ENCODE peak calls at places on chromosome 22, in five cellular contexts. One of them, this sample, is unnamed.

GRCh38 chr22:43157874-43158546 is 6.7 kb downstream of the TSPO start:
- DNase-seq in amniotic stem cell: no peak
- DNase-seq in midbrain: no peak
- DNase-seq in RPMI8226: no peak
- DNase-seq in stimulated activated CD4-positive, alpha-beta T cell treated with anti-CD3 and anti-CD28 coated beads, Interleukin-15, amount 100 ng/mL, for 1 hour: no peak
- DNase-seq in this sample: no peak

GRCh38 chr22:45072322-45072903 is 62.6 kb upstream of the PHF21B start:
- DNase-seq in amniotic stem cell: peak
- DNase-seq in midbrain: no peak
- DNase-seq in RPMI8226: no peak
- DNase-seq in stimulated activated CD4-positive, alpha-beta T cell treated with anti-CD3 and anti-CD28 coated beads, Interleukin-15, amount 100 ng/mL, for 1 hour: no peak
- DNase-seq in this sample: no peak

GRCh38 chr22:24107668-24108067 is 73.6 kb upstream of the SUSD2 start:
- DNase-seq in amniotic stem cell: no peak
- DNase-seq in midbrain: peak
- DNase-seq in RPMI8226: no peak
- DNase-seq in stimulated activated CD4-positive, alpha-beta T cell treated with anti-CD3 and anti-CD28 coated beads, Interleukin-15, amount 100 ng/mL, for 1 hour: no peak
- DNase-seq in this sample: peak

GRCh38 chr22:22201185-22201924 is 43.2 kb upstream of the VPREB1 start:
- DNase-seq in amniotic stem cell: no peak
- DNase-seq in midbrain: no peak
- DNase-seq in RPMI8226: peak
- DNase-seq in stimulated activated CD4-positive, alpha-beta T cell treated with anti-CD3 and anti-CD28 coated beads, Interleukin-15, amount 100 ng/mL, for 1 hour: no peak
- DNase-seq in this sample: no peak

GRCh38 chr22:29633514-29634312 is 30.3 kb downstream of the NF2 start:
- DNase-seq in amniotic stem cell: no peak
- DNase-seq in midbrain: no peak
- DNase-seq in RPMI8226: no peak
- DNase-seq in stimulated activated CD4-positive, alpha-beta T cell treated with anti-CD3 and anti-CD28 coated beads, Interleukin-15, amount 100 ng/mL, for 1 hour: no peak
- DNase-seq in this sample: no peak

GRCh38 chr22:27573280-27573711 is 228.3 kb downstream of the MN1 start:
- DNase-seq in amniotic stem cell: no peak
- DNase-seq in midbrain: no peak
- DNase-seq in RPMI8226: no peak
- DNase-seq in stimulated activated CD4-positive, alpha-beta T cell treated with anti-CD3 and anti-CD28 coated beads, Interleukin-15, amount 100 ng/mL, for 1 hour: no peak
- DNase-seq in this sample: no peak

GRCh38 chr22:41382098-41382578 is 396 bp downstream of the TEF start:
- DNase-seq in amniotic stem cell: no peak
- DNase-seq in midbrain: peak
- DNase-seq in RPMI8226: peak
- DNase-seq in stimulated activated CD4-positive, alpha-beta T cell treated with anti-CD3 and anti-CD28 coated beads, Interleukin-15, amount 100 ng/mL, for 1 hour: peak
- DNase-seq in this sample: peak

GRCh38 chr22:17949926-17950473 is 74.4 kb downstream of the MICAL3 start:
- DNase-seq in amniotic stem cell: no peak
- DNase-seq in midbrain: no peak
- DNase-seq in RPMI8226: no peak
- DNase-seq in stimulated activated CD4-positive, alpha-beta T cell treated with anti-CD3 and anti-CD28 coated beads, Interleukin-15, amount 100 ng/mL, for 1 hour: no peak
- DNase-seq in this sample: no peak

GRCh38 chr22:27684856-27685255 is 116.7 kb downstream of the MN1 start:
- DNase-seq in amniotic stem cell: no peak
- DNase-seq in midbrain: no peak
- DNase-seq in RPMI8226: no peak
- DNase-seq in stimulated activated CD4-positive, alpha-beta T cell treated with anti-CD3 and anti-CD28 coated beads, Interleukin-15, amount 100 ng/mL, for 1 hour: no peak
- DNase-seq in this sample: no peak

GRCh38 chr22:40567106-40567505 is 69.4 kb downstream of the MRTFA start:
- DNase-seq in amniotic stem cell: no peak
- DNase-seq in midbrain: no peak
- DNase-seq in RPMI8226: no peak
- DNase-seq in stimulated activated CD4-positive, alpha-beta T cell treated with anti-CD3 and anti-CD28 coated beads, Interleukin-15, amount 100 ng/mL, for 1 hour: no peak
- DNase-seq in this sample: no peak

GRCh38 chr22:32329202-32329645 is 28.4 kb upstream of the RFPL3 start:
- DNase-seq in amniotic stem cell: no peak
- DNase-seq in midbrain: no peak
- DNase-seq in RPMI8226: no peak
- DNase-seq in stimulated activated CD4-positive, alpha-beta T cell treated with anti-CD3 and anti-CD28 coated beads, Interleukin-15, amount 100 ng/mL, for 1 hour: no peak
- DNase-seq in this sample: no peak

GRCh38 chr22:27405672-27406388 is 395.7 kb downstream of the MN1 start:
- DNase-seq in amniotic stem cell: peak
- DNase-seq in midbrain: no peak
- DNase-seq in RPMI8226: peak
- DNase-seq in stimulated activated CD4-positive, alpha-beta T cell treated with anti-CD3 and anti-CD28 coated beads, Interleukin-15, amount 100 ng/mL, for 1 hour: no peak
- DNase-seq in this sample: no peak

GRCh38 chr22:23909258-23909898 is 15.2 kb downstream of the MIF start:
- DNase-seq in amniotic stem cell: no peak
- DNase-seq in midbrain: no peak
- DNase-seq in RPMI8226: no peak
- DNase-seq in stimulated activated CD4-positive, alpha-beta T cell treated with anti-CD3 and anti-CD28 coated beads, Interleukin-15, amount 100 ng/mL, for 1 hour: no peak
- DNase-seq in this sample: no peak

GRCh38 chr22:25827415-25827814 is 85.4 kb downstream of the MYO18B start:
- DNase-seq in amniotic stem cell: no peak
- DNase-seq in midbrain: peak
- DNase-seq in RPMI8226: no peak
- DNase-seq in stimulated activated CD4-positive, alpha-beta T cell treated with anti-CD3 and anti-CD28 coated beads, Interleukin-15, amount 100 ng/mL, for 1 hour: no peak
- DNase-seq in this sample: no peak

GRCh38 chr22:34850010-34850409 is 215.9 kb upstream of the ISX start:
- DNase-seq in amniotic stem cell: no peak
- DNase-seq in midbrain: no peak
- DNase-seq in RPMI8226: no peak
- DNase-seq in stimulated activated CD4-positive, alpha-beta T cell treated with anti-CD3 and anti-CD28 coated beads, Interleukin-15, amount 100 ng/mL, for 1 hour: no peak
- DNase-seq in this sample: no peak

GRCh38 chr22:42639541-42640241 is 710 bp downstream of the ATP5MGL start:
- DNase-seq in amniotic stem cell: no peak
- DNase-seq in midbrain: no peak
- DNase-seq in RPMI8226: no peak
- DNase-seq in stimulated activated CD4-positive, alpha-beta T cell treated with anti-CD3 and anti-CD28 coated beads, Interleukin-15, amount 100 ng/mL, for 1 hour: no peak
- DNase-seq in this sample: no peak